ENCODE peak calls at places on chromosomes 16 and 17, in five cellular contexts. One of them, this sample, is unnamed.

GRCh38 chr17:75590849-75591721 is 3.5 kb downstream of the MYO15B start:
- DNase-seq in colonic mucosa: no peak
- DNase-seq in tibial nerve: no peak
- DNase-seq in heart right ventricle: no peak
- DNase-seq in SJSA1: no peak
- DNase-seq in this sample: no peak

GRCh38 chr17:55635253-55635766 is 87.4 kb downstream of the TMEM100 start:
- DNase-seq in colonic mucosa: no peak
- DNase-seq in tibial nerve: no peak
- DNase-seq in heart right ventricle: no peak
- DNase-seq in SJSA1: no peak
- DNase-seq in this sample: no peak

GRCh38 chr16:78122774-78123315 is 23.4 kb downstream of the WWOX start:
- DNase-seq in colonic mucosa: no peak
- DNase-seq in tibial nerve: no peak
- DNase-seq in heart right ventricle: no peak
- DNase-seq in SJSA1: peak; percentile 77
- DNase-seq in this sample: no peak

GRCh38 chr17:78240012-78240655 is 8.7 kb downstream of the TMEM235 start:
- DNase-seq in colonic mucosa: no peak
- DNase-seq in tibial nerve: no peak
- DNase-seq in heart right ventricle: no peak
- DNase-seq in SJSA1: no peak
- DNase-seq in this sample: no peak

GRCh38 chr16:4058386-4058785 is 57.9 kb downstream of the ADCY9 start:
- DNase-seq in colonic mucosa: no peak
- DNase-seq in tibial nerve: no peak
- DNase-seq in heart right ventricle: no peak
- DNase-seq in SJSA1: no peak
- DNase-seq in this sample: no peak

GRCh38 chr16:23155445-23156049 is 6.3 kb upstream of the USP31 start:
- DNase-seq in colonic mucosa: no peak
- DNase-seq in tibial nerve: no peak
- DNase-seq in heart right ventricle: no peak
- DNase-seq in SJSA1: no peak
- DNase-seq in this sample: no peak

GRCh38 chr17:35080536-35080935 is 17.0 kb upstream of the RFFL start:
- DNase-seq in colonic mucosa: no peak
- DNase-seq in tibial nerve: no peak
- DNase-seq in heart right ventricle: no peak
- DNase-seq in SJSA1: no peak
- DNase-seq in this sample: no peak

GRCh38 chr16:7085776-7086175 is 246.9 kb upstream of the RBFOX1 start:
- DNase-seq in colonic mucosa: no peak
- DNase-seq in tibial nerve: no peak
- DNase-seq in heart right ventricle: no peak
- DNase-seq in SJSA1: no peak
- DNase-seq in this sample: no peak

GRCh38 chr16:17070882-17071592 is 399.7 kb downstream of the XYLT1 start:
- DNase-seq in colonic mucosa: peak; percentile 66
- DNase-seq in tibial nerve: no peak
- DNase-seq in heart right ventricle: no peak
- DNase-seq in SJSA1: no peak
- DNase-seq in this sample: peak; percentile 94

GRCh38 chr17:73401911-73402310 is 90.1 kb upstream of the CDC42EP4 start:
- DNase-seq in colonic mucosa: no peak
- DNase-seq in tibial nerve: no peak
- DNase-seq in heart right ventricle: peak; percentile 60
- DNase-seq in SJSA1: no peak
- DNase-seq in this sample: no peak

GRCh38 chr17:79945591-79946255 is 89.9 kb downstream of the TBC1D16 start:
- DNase-seq in colonic mucosa: no peak
- DNase-seq in tibial nerve: no peak
- DNase-seq in heart right ventricle: no peak
- DNase-seq in SJSA1: no peak
- DNase-seq in this sample: peak; percentile 36

GRCh38 chr17:76083536-76083935 is 4.6 kb downstream of the ZACN start:
- DNase-seq in colonic mucosa: no peak
- DNase-seq in tibial nerve: no peak
- DNase-seq in heart right ventricle: no peak
- DNase-seq in SJSA1: no peak
- DNase-seq in this sample: peak; percentile 46

GRCh38 chr17:57276621-57277020 is 20.3 kb downstream of the MSI2 start:
- DNase-seq in colonic mucosa: no peak
- DNase-seq in tibial nerve: no peak
- DNase-seq in heart right ventricle: no peak
- DNase-seq in SJSA1: no peak
- DNase-seq in this sample: no peak

GRCh38 chr17:57281887-57282653 is 25.7 kb downstream of the MSI2 start:
- DNase-seq in colonic mucosa: no peak
- DNase-seq in tibial nerve: no peak
- DNase-seq in heart right ventricle: no peak
- DNase-seq in SJSA1: no peak
- DNase-seq in this sample: no peak

GRCh38 chr17:57279432-57279831 is 23.1 kb downstream of the MSI2 start:
- DNase-seq in colonic mucosa: no peak
- DNase-seq in tibial nerve: no peak
- DNase-seq in heart right ventricle: no peak
- DNase-seq in SJSA1: no peak
- DNase-seq in this sample: no peak

GRCh38 chr17:57277923-57278604 is 21.7 kb downstream of the MSI2 start:
- DNase-seq in colonic mucosa: no peak
- DNase-seq in tibial nerve: no peak
- DNase-seq in heart right ventricle: no peak
- DNase-seq in SJSA1: no peak
- DNase-seq in this sample: no peak

DNA sequence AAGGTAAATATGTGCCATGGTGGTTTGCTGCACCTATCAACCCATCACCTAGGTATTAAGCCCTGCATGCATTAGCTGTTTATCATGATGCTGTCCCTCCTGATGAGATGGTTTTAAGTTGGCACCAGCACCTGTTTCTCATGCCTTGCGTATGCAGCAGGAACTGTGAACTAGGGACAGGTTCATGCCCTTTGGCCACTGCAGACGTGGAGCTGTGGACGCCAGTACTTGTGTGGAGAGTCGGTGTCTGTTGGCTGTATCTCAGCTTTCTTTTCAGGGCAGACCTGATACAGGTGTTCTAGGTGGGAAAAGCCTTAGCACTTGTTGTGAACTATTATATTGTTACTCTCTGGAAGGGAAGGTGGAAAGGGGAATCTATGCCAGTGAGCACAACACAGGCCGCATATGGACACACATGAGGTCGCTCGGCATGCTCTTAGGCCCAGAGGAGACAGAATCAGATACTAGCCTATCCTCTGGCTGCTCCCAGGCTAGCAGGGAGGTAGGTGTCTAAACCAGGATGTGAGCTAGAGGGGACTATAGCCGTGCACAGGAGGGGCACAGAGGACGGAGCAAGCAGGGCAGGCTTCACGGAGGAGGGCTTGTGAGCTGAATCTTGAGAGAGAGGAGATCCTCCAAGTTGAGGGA is 22.5 kb downstream of the MSI2 start:
- DNase-seq in colonic mucosa: no peak
- DNase-seq in tibial nerve: no peak
- DNase-seq in heart right ventricle: no peak
- DNase-seq in SJSA1: no peak
- DNase-seq in this sample: no peak
- H3K4me1 ChIP-seq in colonic mucosa: no peaks in the 10 kb centered on the region
- H3K4me1 ChIP-seq in tibial nerve: no peaks in the 10 kb centered on the region
- H3K4me1 ChIP-seq in heart right ventricle: peaks cover 5% of the 10 kb centered on the region
- H3K4me1 ChIP-seq in SJSA1: no peaks in the 10 kb centered on the region
- H3K4me1 ChIP-seq in this sample: no peaks in the 10 kb centered on the region

GRCh38 chr17:81483085-81483861 is 29.3 kb downstream of the ACTG1 start:
- DNase-seq in colonic mucosa: peak; percentile 32
- DNase-seq in tibial nerve: no peak
- DNase-seq in heart right ventricle: peak; percentile 68
- DNase-seq in SJSA1: no peak
- DNase-seq in this sample: no peak
- H3K4me1 ChIP-seq in colonic mucosa: peaks cover 16% of the 10 kb centered on the region
- H3K4me1 ChIP-seq in tibial nerve: peaks cover 58% of the 10 kb centered on the region
- H3K4me1 ChIP-seq in heart right ventricle: peaks cover 21% of the 10 kb centered on the region
- H3K4me1 ChIP-seq in SJSA1: peaks cover 46% of the 10 kb centered on the region
- H3K4me1 ChIP-seq in this sample: peaks cover 37% of the 10 kb centered on the region

GRCh38 chr17:63426917-63427308 is 19.2 kb downstream of the CYB561 start:
- DNase-seq in colonic mucosa: no peak
- DNase-seq in tibial nerve: no peak
- DNase-seq in heart right ventricle: no peak
- DNase-seq in SJSA1: no peak
- DNase-seq in this sample: no peak

GRCh38 chr17:63430223-63430622 is 15.9 kb downstream of the CYB561 start:
- DNase-seq in colonic mucosa: no peak
- DNase-seq in tibial nerve: no peak
- DNase-seq in heart right ventricle: no peak
- DNase-seq in SJSA1: no peak
- DNase-seq in this sample: no peak

GRCh38 chr17:63431618-63431938 is 14.5 kb downstream of the CYB561 start:
- DNase-seq in colonic mucosa: no peak
- DNase-seq in tibial nerve: no peak
- DNase-seq in heart right ventricle: no peak
- DNase-seq in SJSA1: no peak
- DNase-seq in this sample: no peak

GRCh38 chr17:63431939-63432804 is 13.9 kb downstream of the CYB561 start:
- DNase-seq in colonic mucosa: peak; percentile 68
- DNase-seq in tibial nerve: no peak
- DNase-seq in heart right ventricle: no peak
- DNase-seq in SJSA1: peak; percentile 46
- DNase-seq in this sample: peak; percentile 58

DNA sequence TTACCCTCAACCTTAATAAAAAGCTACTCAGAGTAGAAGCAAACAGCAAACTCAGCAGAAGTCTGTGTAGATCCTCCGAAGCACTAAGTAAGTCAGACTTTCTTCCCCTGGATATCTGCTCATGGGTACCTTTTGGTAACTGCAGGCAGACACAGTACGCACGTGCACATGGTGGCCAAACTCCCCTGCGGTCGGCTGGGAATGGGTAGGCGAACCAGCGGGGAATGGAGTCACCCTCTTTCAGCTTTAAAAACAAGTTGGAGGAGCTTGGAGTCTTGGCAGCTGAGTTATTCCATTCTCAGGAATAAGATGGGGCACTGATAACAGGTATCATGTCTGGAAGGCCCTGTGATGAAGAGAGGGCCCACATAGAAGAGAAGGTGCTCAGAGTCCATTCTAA is 16.3 kb downstream of the CYB561 start:
- DNase-seq in colonic mucosa: no peak
- DNase-seq in tibial nerve: no peak
- DNase-seq in heart right ventricle: no peak
- DNase-seq in SJSA1: no peak
- DNase-seq in this sample: peak; percentile 31
- H3K4me1 ChIP-seq in colonic mucosa: peaks cover 14% of the 10 kb centered on the region
- H3K4me1 ChIP-seq in tibial nerve: peaks cover 35% of the 10 kb centered on the region
- H3K4me1 ChIP-seq in heart right ventricle: peaks cover 19% of the 10 kb centered on the region
- H3K4me1 ChIP-seq in SJSA1: peaks cover 32% of the 10 kb centered on the region
- H3K4me1 ChIP-seq in this sample: no peaks in the 10 kb centered on the region

DNA sequence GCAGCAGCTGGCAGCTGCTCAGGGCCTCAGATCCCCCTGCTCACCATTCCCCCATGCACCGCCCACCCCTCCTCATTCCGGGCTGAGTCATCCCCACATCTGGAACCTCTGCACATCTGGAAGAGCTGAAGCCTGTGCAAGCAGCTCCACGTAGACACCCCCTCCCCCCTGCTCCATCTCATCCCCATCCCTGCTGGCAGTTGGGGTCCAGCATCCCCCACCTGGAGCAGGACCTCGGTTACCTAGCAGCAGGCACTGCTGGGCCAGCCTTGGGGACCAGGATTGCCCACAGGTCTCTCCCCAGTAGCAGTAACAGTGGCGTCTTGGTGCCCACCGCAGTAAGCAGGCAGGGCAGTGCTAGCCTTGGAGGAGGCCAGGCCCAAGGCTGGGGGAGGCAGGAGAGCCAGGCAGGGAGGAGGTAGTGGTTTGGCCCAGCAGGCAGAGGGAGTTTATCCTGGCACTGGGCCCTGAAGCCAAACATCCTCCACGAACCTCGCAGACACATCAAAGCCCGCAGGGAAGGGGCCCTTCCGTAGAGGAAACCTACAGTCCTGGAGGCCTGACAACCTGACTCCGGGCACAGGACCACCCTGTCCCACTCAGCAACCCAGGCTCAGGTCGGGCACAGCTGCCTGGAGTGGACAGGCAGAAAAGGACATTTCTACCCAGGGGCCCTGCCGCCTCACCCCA is 7.7 kb upstream of the TMEM92 start:
- DNase-seq in colonic mucosa: peak; percentile 40
- DNase-seq in tibial nerve: peak; percentile 61
- DNase-seq in heart right ventricle: peak; percentile 35
- DNase-seq in SJSA1: peak; percentile 76
- DNase-seq in this sample: peak; percentile 50
- H3K4me1 ChIP-seq in colonic mucosa: no peaks in the 10 kb centered on the region
- H3K4me1 ChIP-seq in tibial nerve: peaks cover 84% of the 10 kb centered on the region
- H3K4me1 ChIP-seq in heart right ventricle: no peaks in the 10 kb centered on the region
- H3K4me1 ChIP-seq in SJSA1: peaks cover 69% of the 10 kb centered on the region
- H3K4me1 ChIP-seq in this sample: no peaks in the 10 kb centered on the region